ENCODE peak calls at places on chromosomes 13 and 19, in five cellular contexts. O is fibroblast of the aortic adventitia, H is ascending aorta, K is germinal center, D is body of pancreas. V is an unnamed sample.

GRCh38 chr13:96533408-96533807 is 443.5 kb downstream of the HS6ST3 start:
- DNase-seq in K (no peak), O (no peak), D (no peak), H (no peak), V (no peak)

GRCh38 chr13:30830638-30830965 is 75.5 kb upstream of the MEDAG start:
- DNase-seq in O (no peak), K (no peak), D (no peak), H (no peak), V (no peak)

GRCh38 chr13:20390526-20391175 is 135.0 kb downstream of the CRYL1 start:
- DNase-seq in K (no peak), D (no peak), O (no peak), H (no peak), V (no peak)

GRCh38 chr13:46648166-46648607 is 95.2 kb downstream of the LRCH1 start:
- DNase-seq in D (peak), K (no peak), O (no peak), H (no peak), V (peak)

GRCh38 chr19:21358768-21359451 is at the start of gene ZNF738:
- DNase-seq in D (peak), K (peak), H (peak), O (peak), V (peak)

GRCh38 chr13:38979891-38980627 is 10.6 kb downstream of the STOML3 start:
- DNase-seq in H (no peak), D (peak), K (no peak), O (peak), V (peak)

GRCh38 chr19:10418281-10419199 is 1.8 kb upstream of the PDE4A start:
- DNase-seq in H (no peak), D (no peak), O (peak), K (no peak), V (no peak)

GRCh38 chr19:32676186-32676894 is 692 bp downstream of the RGS9BP start:
- DNase-seq in H (no peak), D (peak), O (no peak), K (no peak), V (no peak)

GRCh38 chr13:33676045-33676699 is 141.8 kb upstream of the RFC3 start:
- DNase-seq in H (no peak), D (peak), K (no peak), O (peak), V (peak)

GRCh38 chr19:55372316-55373081 is 2.2 kb upstream of the IL11 start:
- DNase-seq in K (no peak), D (no peak), O (peak), H (no peak), V (peak)

GRCh38 chr19:28744943-28745342 is 468.0 kb downstream of the UQCRFS1 start:
- DNase-seq in K (no peak), O (no peak), H (no peak), D (no peak), V (no peak)

GRCh38 chr13:23656637-23657036 is 86.4 kb downstream of the TNFRSF19 start:
- DNase-seq in D (peak), K (no peak), O (peak), H (no peak), V (peak)

GRCh38 chr19:46225558-46226004 is 4.0 kb upstream of the IGFL1 start:
- DNase-seq in O (peak), K (no peak), D (no peak), H (no peak), V (peak)

GRCh38 chr13:106336663-106337062 is 198.8 kb downstream of the EFNB2 start:
- DNase-seq in O (no peak), D (no peak), H (no peak), K (no peak), V (no peak)

GRCh38 chr19:50713556-50714236 is 5.9 kb downstream of the SHANK1 start:
- DNase-seq in O (no peak), K (no peak), H (no peak), D (no peak), V (no peak)

GRCh38 chr13:19185086-19185864 is 3.7 kb upstream of the TUBA3C start:
- DNase-seq in K (no peak), H (no peak), O (no peak), D (no peak), V (no peak)

GRCh38 chr19:13526552-13526951 is 20.3 kb upstream of the CACNA1A start:
- DNase-seq in D (no peak), O (peak), H (no peak), K (no peak), V (peak)

GRCh38 chr19:38036707-38037106 is 129.7 kb downstream of the SIPA1L3 start:
- DNase-seq in H (no peak), D (no peak), O (no peak), K (no peak), V (no peak)

GRCh38 chr13:52599037-52599852 is 43.0 kb upstream of the HNRNPA1L2 start:
- DNase-seq in H (no peak), D (no peak), O (peak), K (no peak), V (peak)

GRCh38 chr13:20186771-20187170 is 6.0 kb downstream of the GJB2 start:
- DNase-seq in K (no peak), H (no peak), O (no peak), D (no peak), V (no peak)

GRCh38 chr19:48390188-48391099 is 907 bp downstream of the KDELR1 start:
- DNase-seq in O (peak), H (peak), D (peak), K (peak), V (peak)

GRCh38 chr13:75687145-75687763 is 51.1 kb downstream of the LMO7 start:
- DNase-seq in K (no peak), D (no peak), O (peak), H (no peak), V (peak)

GRCh38 chr13:113655358-113656014 is 2.5 kb downstream of the ATP4B start:
- DNase-seq in O (no peak), H (no peak), K (no peak), D (peak), V (no peak)

GRCh38 chr13:106348032-106348431 is 187.4 kb downstream of the EFNB2 start:
- DNase-seq in D (no peak), H (no peak), K (no peak), O (peak), V (peak)

GRCh38 chr19:35063940-35064818 is 22.7 kb downstream of the HPN start:
- DNase-seq in H (no peak), O (peak), K (no peak), D (peak), V (peak)

GRCh38 chr13:50230365-50230978 is 215.2 kb downstream of the KCNRG start:
- DNase-seq in K (no peak), D (no peak), H (no peak), O (peak), V (peak)

GRCh38 chr13:22454586-22454985 is 726.2 kb upstream of the SGCG start:
- DNase-seq in D (no peak), K (no peak), H (no peak), O (no peak), V (no peak)

GRCh38 chr19:19865750-19866598 is at the start of gene ZNF253:
- DNase-seq in H (peak), K (peak), O (peak), D (peak), V (peak)

GRCh38 chr19:51651216-51651846 is 4.7 kb upstream of the SIGLEC14 start:
- DNase-seq in D (no peak), O (no peak), K (peak), H (no peak), V (no peak)

GRCh38 chr19:46478356-46478986 is 7.1 kb upstream of the PNMA8A start:
- DNase-seq in O (peak), H (peak), D (no peak), K (no peak), V (peak)

GRCh38 chr13:60431108-60431700 is 34.2 kb downstream of the TDRD3 start:
- DNase-seq in H (no peak), K (peak), D (no peak), O (peak), V (peak)

GRCh38 chr13:97328222-97328790 is 105.7 kb upstream of the RAP2A start:
- DNase-seq in K (no peak), D (no peak), O (peak), H (no peak), V (peak)

GRCh38 chr13:107079423-107080099 is 511.6 kb upstream of the ARGLU1 start:
- DNase-seq in H (no peak), K (no peak), O (no peak), D (no peak), V (no peak)

GRCh38 chr13:51726446-51727185 is 77.3 kb downstream of the DHRS12 start:
- DNase-seq in K (no peak), H (no peak), O (peak), D (no peak), V (peak)

GRCh38 chr19:556611-557382 is 12.9 kb downstream of the GZMM start:
- DNase-seq in O (no peak), K (no peak), D (no peak), H (no peak), V (no peak)

GRCh38 chr13:72523049-72523448 is 204.4 kb downstream of the MZT1 start:
- DNase-seq in D (no peak), O (no peak), H (no peak), K (no peak), V (no peak)

GRCh38 chr13:33536639-33537425 is 251.3 kb upstream of the STARD13 start:
- DNase-seq in H (no peak), D (no peak), K (no peak), O (no peak), V (peak)

GRCh38 chr13:98180092-98180491 is 3.0 kb upstream of the RNF113B start:
- DNase-seq in O (no peak), H (no peak), K (no peak), D (no peak), V (no peak)

V was measured in AG10803.